ENCODE peak calls at places on chromosomes 6 and 20, in seven cellular contexts. One of them, this sample, is unnamed.

GRCh38 chr6:125793280-125793679 is 2.5 kb downstream of the NCOA7 start:
- DNase-seq in GM18507: no peak
- DNase-seq in iPS DF 19.7: no peak
- DNase-seq in ELF-1: no peak
- DNase-seq in breast epithelium: no peak
- DNase-seq in fibroblast of lung: no peak
- DNase-seq in HuH-7.5: no peak
- DNase-seq in this sample: no peak

GRCh38 chr6:125182237-125183018 is 28.9 kb downstream of the TPD52L1 start:
- DNase-seq in GM18507: no peak
- DNase-seq in fibroblast of lung: no peak
- DNase-seq in ELF-1: no peak
- DNase-seq in breast epithelium: no peak
- DNase-seq in HuH-7.5: no peak
- DNase-seq in iPS DF 19.7: no peak
- DNase-seq in this sample: no peak

GRCh38 chr6:160690458-160690857 is 11.6 kb upstream of the PLG start:
- DNase-seq in iPS DF 19.7: no peak
- DNase-seq in fibroblast of lung: no peak
- DNase-seq in GM18507: no peak
- DNase-seq in ELF-1: no peak
- DNase-seq in HuH-7.5: no peak
- DNase-seq in breast epithelium: no peak
- DNase-seq in this sample: no peak

GRCh38 chr6:33688006-33688405 is 23.5 kb downstream of the UQCC2 start:
- DNase-seq in fibroblast of lung: no peak
- DNase-seq in GM18507: no peak
- DNase-seq in iPS DF 19.7: no peak
- DNase-seq in HuH-7.5: no peak
- DNase-seq in ELF-1: no peak
- DNase-seq in breast epithelium: no peak
- DNase-seq in this sample: no peak

GRCh38 chr20:57395111-57395959 is 4.1 kb downstream of the RBM38 start:
- DNase-seq in ELF-1: peak
- DNase-seq in GM18507: no peak
- DNase-seq in fibroblast of lung: peak
- DNase-seq in breast epithelium: peak
- DNase-seq in iPS DF 19.7: no peak
- DNase-seq in HuH-7.5: no peak
- DNase-seq in this sample: no peak

GRCh38 chr6:158715330-158716311 is 65.8 kb downstream of the SYTL3 start:
- DNase-seq in breast epithelium: no peak
- DNase-seq in HuH-7.5: no peak
- DNase-seq in iPS DF 19.7: no peak
- DNase-seq in ELF-1: peak
- DNase-seq in GM18507: peak
- DNase-seq in fibroblast of lung: no peak
- DNase-seq in this sample: no peak

GRCh38 chr20:24097051-24097450 is 108.5 kb upstream of the GGTLC1 start:
- DNase-seq in iPS DF 19.7: no peak
- DNase-seq in HuH-7.5: no peak
- DNase-seq in fibroblast of lung: no peak
- DNase-seq in ELF-1: peak
- DNase-seq in breast epithelium: no peak
- DNase-seq in GM18507: no peak
- DNase-seq in this sample: no peak

GRCh38 chr6:130858498-130859160 is 31.4 kb downstream of the SMLR1 start:
- DNase-seq in fibroblast of lung: no peak
- DNase-seq in GM18507: no peak
- DNase-seq in ELF-1: no peak
- DNase-seq in HuH-7.5: no peak
- DNase-seq in breast epithelium: no peak
- DNase-seq in iPS DF 19.7: no peak
- DNase-seq in this sample: no peak

GRCh38 chr6:12718025-12718424 is 1.5 kb downstream of the PHACTR1 start:
- DNase-seq in iPS DF 19.7: no peak
- DNase-seq in breast epithelium: no peak
- DNase-seq in fibroblast of lung: no peak
- DNase-seq in HuH-7.5: no peak
- DNase-seq in GM18507: no peak
- DNase-seq in ELF-1: no peak
- DNase-seq in this sample: no peak

GRCh38 chr20:25282034-25282781 is 34.3 kb downstream of the PYGB start:
- DNase-seq in GM18507: no peak
- DNase-seq in HuH-7.5: no peak
- DNase-seq in fibroblast of lung: no peak
- DNase-seq in iPS DF 19.7: no peak
- DNase-seq in breast epithelium: peak
- DNase-seq in ELF-1: no peak
- DNase-seq in this sample: peak

GRCh38 chr6:74814440-74814839 is 391.4 kb downstream of the COL12A1 start:
- DNase-seq in fibroblast of lung: no peak
- DNase-seq in GM18507: no peak
- DNase-seq in HuH-7.5: no peak
- DNase-seq in breast epithelium: no peak
- DNase-seq in ELF-1: no peak
- DNase-seq in iPS DF 19.7: no peak
- DNase-seq in this sample: no peak

GRCh38 chr6:6080975-6081374 is 74.2 kb upstream of the NRN1 start:
- DNase-seq in GM18507: no peak
- DNase-seq in ELF-1: no peak
- DNase-seq in fibroblast of lung: no peak
- DNase-seq in iPS DF 19.7: no peak
- DNase-seq in HuH-7.5: no peak
- DNase-seq in breast epithelium: no peak
- DNase-seq in this sample: no peak

GRCh38 chr6:128516514-128516898 is 3.9 kb downstream of the PTPRK start:
- DNase-seq in ELF-1: no peak
- DNase-seq in fibroblast of lung: peak
- DNase-seq in GM18507: no peak
- DNase-seq in HuH-7.5: no peak
- DNase-seq in breast epithelium: no peak
- DNase-seq in iPS DF 19.7: no peak
- DNase-seq in this sample: no peak

GRCh38 chr6:124741341-124741740 is 220.9 kb upstream of the RNF217 start:
- DNase-seq in GM18507: no peak
- DNase-seq in breast epithelium: no peak
- DNase-seq in iPS DF 19.7: no peak
- DNase-seq in HuH-7.5: no peak
- DNase-seq in ELF-1: no peak
- DNase-seq in fibroblast of lung: no peak
- DNase-seq in this sample: no peak

GRCh38 chr6:22521035-22521434 is 48.3 kb upstream of the HDGFL1 start:
- DNase-seq in iPS DF 19.7: no peak
- DNase-seq in fibroblast of lung: no peak
- DNase-seq in breast epithelium: no peak
- DNase-seq in HuH-7.5: no peak
- DNase-seq in GM18507: no peak
- DNase-seq in ELF-1: no peak
- DNase-seq in this sample: no peak

GRCh38 chr6:44166591-44167184 is 8.1 kb downstream of the CAPN11 start:
- DNase-seq in ELF-1: peak
- DNase-seq in fibroblast of lung: no peak
- DNase-seq in GM18507: no peak
- DNase-seq in breast epithelium: no peak
- DNase-seq in HuH-7.5: no peak
- DNase-seq in iPS DF 19.7: peak
- DNase-seq in this sample: no peak

GRCh38 chr6:35049346-35049745 is 91.8 kb downstream of the TCP11 start:
- DNase-seq in HuH-7.5: no peak
- DNase-seq in breast epithelium: no peak
- DNase-seq in ELF-1: no peak
- DNase-seq in GM18507: no peak
- DNase-seq in iPS DF 19.7: no peak
- DNase-seq in fibroblast of lung: no peak
- DNase-seq in this sample: no peak

GRCh38 chr6:167795874-167796667 is 30.6 kb upstream of the AFDN start:
- DNase-seq in ELF-1: peak
- DNase-seq in fibroblast of lung: no peak
- DNase-seq in iPS DF 19.7: no peak
- DNase-seq in GM18507: no peak
- DNase-seq in breast epithelium: peak
- DNase-seq in HuH-7.5: no peak
- DNase-seq in this sample: no peak